ENCODE peak calls at places on chromosomes 11 and 22, in five cellular contexts. K, Q, T, E and S are unnamed samples.
A peak's percentile ranks its signal among the peaks of the same experiment; 100 is the strongest.

GRCh38 chr11:105177658-105178057 is 38.1 kb upstream of the CARD18 start:
- DNase-seq in Q (no peak), K (peak; percentile 90), T (peak; percentile 89), E (peak; percentile 92), S (peak; percentile 58)

GRCh38 chr11:4418403-4418802 is 24.9 kb upstream of the TRIM21 start:
- DNase-seq in T (no peak), Q (no peak), K (no peak), E (no peak), S (no peak)

GRCh38 chr11:115153731-115154354 is 350.4 kb downstream of the CADM1 start:
- DNase-seq in K (no peak), Q (no peak), E (no peak), T (no peak), S (no peak)

GRCh38 chr22:20424553-20424936 is 13.1 kb downstream of the SCARF2 start:
- DNase-seq in K (no peak), Q (no peak), E (no peak), T (no peak), S (no peak)

GRCh38 chr11:124831897-124832296 is 31.7 kb upstream of the MSANTD2 start:
- DNase-seq in Q (no peak), T (no peak), E (no peak), K (no peak), S (no peak)

GRCh38 chr11:11261629-11262028 is 91.4 kb downstream of the CSNK2A3 start:
- DNase-seq in E (no peak), K (no peak), T (no peak), Q (no peak), S (no peak)

GRCh38 chr22:43883012-43883661 is 8.7 kb downstream of the PNPLA5 start:
- DNase-seq in Q (peak; percentile 52), E (peak; percentile 81), K (peak; percentile 81), T (peak; percentile 68), S (peak; percentile 73)

GRCh38 chr11:121459413-121460041 is 6.8 kb upstream of the SORL1-AS1 start:
- DNase-seq in Q (no peak), E (no peak), K (no peak), T (no peak), S (no peak)

GRCh38 chr11:77379253-77379652 is 77.8 kb upstream of the GDPD4 start:
- DNase-seq in E (peak; percentile 74), Q (no peak), T (no peak), K (peak; percentile 11), S (peak; percentile 46)

GRCh38 chr11:17498058-17498457 is 21.4 kb upstream of the ABCC8 start:
- DNase-seq in E (no peak), Q (no peak), K (no peak), T (no peak), S (no peak)

GRCh38 chr11:110808291-110808690 is 96.1 kb upstream of the ARHGAP20 start:
- DNase-seq in T (no peak), E (no peak), Q (no peak), K (no peak), S (no peak)

GRCh38 chr11:22859756-22860155 is 518 bp downstream of the CCDC179 start:
- DNase-seq in E (no peak), K (no peak), T (no peak), Q (no peak), S (no peak)

GRCh38 chr11:127451852-127452251 is 451.3 kb upstream of the KIRREL3 start:
- DNase-seq in E (no peak), T (no peak), K (no peak), Q (no peak), S (no peak)

GRCh38 chr22:36933629-36934028 is 20.2 kb downstream of the CSF2RB start:
- DNase-seq in T (no peak), K (no peak), E (no peak), Q (no peak), S (no peak)

GRCh38 chr11:66313321-66314185 is 3.3 kb downstream of the CD248 start:
- DNase-seq in E (peak; percentile 40), K (peak; percentile 69), Q (peak; percentile 63), T (peak; percentile 50), S (no peak)

GRCh38 chr22:37486224-37486845 is at the start of gene MFNG:
- DNase-seq in Q (peak; percentile 90), E (peak; percentile 6), T (peak; percentile 9), K (peak; percentile 68), S (peak; percentile 41)

GRCh38 chr11:85385561-85385960 is 241.6 kb downstream of the DLG2 start:
- DNase-seq in K (no peak), T (no peak), Q (no peak), E (no peak), S (no peak)

GRCh38 chr11:111019449-111019848 is 226.1 kb upstream of the POU2AF2 start:
- DNase-seq in E (no peak), T (no peak), K (no peak), Q (no peak), S (no peak)

GRCh38 chr11:86765146-86765663 is 35.1 kb upstream of the PRSS23 start:
- DNase-seq in E (peak; percentile 46), T (peak; percentile 55), Q (no peak), K (no peak), S (no peak)

GRCh38 chr11:121344824-121345223 is 52.3 kb downstream of the SC5D start:
- DNase-seq in E (no peak), Q (no peak), T (no peak), K (no peak), S (peak; percentile 26)

GRCh38 chr11:126468102-126468521 is 112.6 kb downstream of the ST3GAL4 start:
- DNase-seq in K (no peak), Q (no peak), E (no peak), T (no peak), S (no peak)

GRCh38 chr11:45110562-45110961 is 35.9 kb upstream of the PRDM11 start:
- DNase-seq in T (peak; percentile 82), K (peak; percentile 75), Q (no peak), E (peak; percentile 68), S (peak; percentile 70)

GRCh38 chr11:83979593-83979992 is 693.4 kb upstream of the CCDC90B start:
- DNase-seq in T (no peak), Q (no peak), E (no peak), K (no peak), S (no peak)

GRCh38 chr11:117560786-117561530 is 233.3 kb downstream of the CEP164 start:
- DNase-seq in K (no peak), T (no peak), Q (peak; percentile 42), E (no peak), S (no peak)

DNA sequence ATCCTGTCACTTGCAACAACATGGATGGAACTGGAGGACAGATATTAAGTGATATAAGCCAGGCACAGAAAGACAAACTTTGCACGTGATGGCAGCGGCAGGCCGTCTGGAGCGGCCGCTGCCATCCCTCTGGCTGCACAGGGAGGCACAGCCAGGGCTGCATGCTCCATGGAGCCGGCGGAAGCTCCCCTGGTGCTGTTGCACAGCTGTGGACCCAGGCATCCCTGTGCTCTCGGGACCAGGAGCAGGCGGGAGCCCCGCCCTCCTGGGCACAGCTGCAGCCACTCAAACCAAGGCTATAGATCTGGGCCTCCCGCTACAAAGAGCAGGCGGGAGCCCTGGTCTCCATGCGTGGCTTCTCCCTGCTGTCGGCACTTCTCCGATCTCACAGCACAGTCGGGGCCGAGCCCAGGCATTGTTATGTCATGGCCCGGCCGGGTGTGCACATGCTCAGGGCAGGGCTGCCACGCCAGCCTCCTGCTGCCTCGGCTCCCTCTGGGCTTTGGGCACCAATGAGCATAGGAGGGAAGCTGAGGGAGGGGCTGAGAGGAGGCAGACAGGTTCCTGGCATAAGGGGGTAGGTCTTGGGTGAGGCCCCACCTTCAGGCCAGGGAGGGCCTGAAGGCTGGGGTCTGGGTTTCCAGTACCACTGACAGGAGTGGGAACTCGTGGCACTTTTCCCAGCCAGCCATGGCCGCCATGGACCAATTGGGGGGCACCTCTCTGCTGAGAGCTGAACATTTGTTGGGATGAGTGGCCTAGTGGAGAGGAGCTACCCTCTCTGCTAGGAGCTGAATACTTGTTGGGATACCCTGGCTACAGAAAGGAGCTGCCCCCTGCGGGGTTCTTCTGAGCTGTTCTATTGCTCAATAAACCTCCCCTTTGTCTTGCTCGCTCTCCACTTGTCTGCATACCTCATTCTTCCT is 16.7 kb downstream of the RRP8 start:
- DNase-seq in K (peak; percentile 60), T (no peak), E (no peak), Q (no peak), S (no peak)
- H3K4me3 ChIP-seq in K (peak overlapping the region; percentile 41), T (no peak overlapping the region), E (no peak overlapping the region), Q (no peak overlapping the region), S (no peak overlapping the region)

GRCh38 chr22:29032014-29032475 is 29.6 kb downstream of the C22orf31 start:
- DNase-seq in K (peak; percentile 5), T (no peak), Q (no peak), E (no peak), S (no peak)
- H3K4me3 ChIP-seq in K (peak overlapping the region; percentile 57), T (peak overlapping the region; percentile 42), Q (no peak overlapping the region), E (no peak overlapping the region), S (no peak overlapping the region)

DNA sequence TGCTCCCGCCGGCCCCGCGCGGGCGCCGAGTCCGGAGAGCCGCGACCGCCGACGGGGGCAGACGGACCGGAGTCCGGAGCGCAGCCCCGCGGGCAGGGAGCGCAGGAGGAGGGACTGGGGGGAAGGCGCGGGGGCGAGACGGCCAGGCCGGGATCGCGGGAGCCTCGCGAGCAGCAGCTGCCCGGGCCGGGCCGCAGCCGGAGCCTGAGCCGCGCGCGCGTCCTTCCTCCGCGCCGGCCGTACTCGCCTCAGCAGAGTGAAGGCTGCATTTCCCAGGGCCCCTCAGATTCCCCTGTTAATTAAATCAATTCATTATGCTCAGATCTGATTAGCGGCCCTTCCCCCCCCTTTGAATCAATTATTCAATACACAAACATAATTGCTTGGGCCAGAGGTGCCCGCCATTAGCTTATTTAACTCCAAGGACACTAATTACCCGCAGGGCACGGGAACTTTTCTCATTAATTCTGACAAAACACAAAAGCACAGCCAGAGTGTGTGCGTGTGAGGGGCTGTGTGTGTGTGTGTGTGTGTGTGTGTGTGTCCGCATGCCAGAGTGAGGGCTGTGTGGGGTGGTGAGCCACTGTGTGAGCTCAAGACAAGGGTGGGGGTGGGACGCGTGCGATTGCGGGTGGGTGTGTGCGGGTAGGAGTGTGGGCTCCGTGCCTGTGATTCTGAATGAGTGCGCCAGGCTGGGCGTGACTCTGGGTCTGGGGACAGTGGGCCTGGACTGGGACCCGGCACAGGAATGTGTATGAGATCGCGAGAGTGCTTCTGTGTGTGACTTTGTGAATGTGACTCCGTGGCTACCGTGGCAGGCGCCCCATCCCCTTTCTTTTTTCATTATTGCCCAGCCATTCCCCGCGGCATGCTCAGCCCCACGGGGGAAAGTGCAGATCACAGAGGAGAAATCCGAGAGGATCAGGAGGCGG is 5.1 kb upstream of the LMO1 start:
- DNase-seq in K (peak; percentile 48), E (no peak), Q (peak; percentile 33), T (no peak), S (no peak)
- H3K4me3 ChIP-seq in K (peak overlapping the region; percentile 56), E (no peak overlapping the region), Q (peak overlapping the region; percentile 38), T (no peak overlapping the region), S (no peak overlapping the region)

GRCh38 chr22:33302549-33302948 is 244.4 kb upstream of the SYN3 start:
- DNase-seq in Q (no peak), K (no peak), E (no peak), T (no peak), S (no peak)
- H3K4me3 ChIP-seq in Q (no peak overlapping the region), K (no peak overlapping the region), E (no peak overlapping the region), T (no peak overlapping the region), S (no peak overlapping the region)

GRCh38 chr22:39253427-39254070 is 8.8 kb upstream of the PDGFB start:
- DNase-seq in E (peak; percentile 89), Q (no peak), T (peak; percentile 80), K (peak; percentile 95), S (peak; percentile 88)

GRCh38 chr22:39256186-39256552 is 11.4 kb upstream of the PDGFB start:
- DNase-seq in K (no peak), T (no peak), E (no peak), Q (no peak), S (no peak)

GRCh38 chr22:39254122-39254521 is 9.3 kb upstream of the PDGFB start:
- DNase-seq in Q (no peak), T (no peak), K (no peak), E (no peak), S (no peak)

GRCh38 chr22:39255449-39256185 is 10.8 kb upstream of the PDGFB start:
- DNase-seq in T (no peak), E (no peak), Q (no peak), K (no peak), S (no peak)

GRCh38 chr22:39254789-39255298 is 10.1 kb upstream of the PDGFB start:
- DNase-seq in T (peak; percentile 44), K (peak; percentile 82), E (peak; percentile 79), Q (no peak), S (peak; percentile 68)
- H3K4me3 ChIP-seq in T (no peak overlapping the region), K (no peak overlapping the region), E (no peak overlapping the region), Q (no peak overlapping the region), S (no peak overlapping the region)